ENCODE peak calls at places on chromosomes 4 and X, in nine cellular contexts. F is astrocyte of the cerebellum, O is dorsolateral prefrontal cortex, P is astrocyte, W is IMR-90, S is hepatocyte, J is endodermal cell, E is heart left ventricle, V is psoas muscle. R is an unnamed sample.

GRCh38 chr4:150888217-150888616 is 126.9 kb downstream of the LRBA start:
- DNase-seq in J (no peak), F (no peak), V (no peak), E (no peak), S (no peak), P (no peak), W (no peak), O (no peak), R (no peak)

GRCh38 chr4:153518637-153519384 is 52.7 kb downstream of the TMEM131L start:
- DNase-seq in J (no peak), P (no peak), E (no peak), V (no peak), W (peak), F (no peak), O (no peak), S (peak), R (no peak)

GRCh38 chrX:12811658-12812057 is 20.4 kb downstream of the PRPS2 start:
- DNase-seq in O (no peak), W (no peak), P (no peak), S (no peak), V (no peak), E (no peak), J (no peak), F (no peak), R (no peak)

GRCh38 chr4:81631958-81632439 is 160.3 kb upstream of the RASGEF1B start:
- DNase-seq in W (peak), J (no peak), P (peak), S (peak), O (no peak), E (no peak), F (peak), V (no peak), R (peak)

GRCh38 chr4:183182873-183183725 is 84.0 kb downstream of the WWC2 start:
- DNase-seq in S (peak), F (peak), J (peak), V (no peak), P (peak), O (no peak), W (peak), E (no peak), R (peak)

GRCh38 chr4:1644906-1645657 is 39.0 kb downstream of the FAM53A start:
- DNase-seq in E (peak), V (peak), J (peak), P (peak), O (peak), W (no peak), S (peak), F (no peak), R (peak)

GRCh38 chrX:140526138-140526537 is 21.3 kb upstream of the SOX3 start:
- DNase-seq in W (peak), P (peak), J (peak), V (no peak), F (no peak), S (no peak), O (no peak), E (no peak), R (no peak)

GRCh38 chr4:61866357-61867030 is 666.4 kb downstream of the ADGRL3 start:
- DNase-seq in E (no peak), V (no peak), O (no peak), J (no peak), F (no peak), S (no peak), P (no peak), W (no peak), R (no peak)

GRCh38 chr4:108170729-108171540 is 2.2 kb upstream of the LEF1 start:
- DNase-seq in P (no peak), F (no peak), O (no peak), W (no peak), J (peak), V (no peak), S (no peak), E (no peak), R (no peak)

GRCh38 chr4:108173599-108174057 is 4.9 kb upstream of the LEF1 start:
- DNase-seq in S (no peak), O (no peak), V (no peak), J (no peak), P (no peak), F (no peak), E (no peak), W (no peak), R (no peak)

GRCh38 chr4:108172780-108173598 is 4.3 kb upstream of the LEF1 start:
- DNase-seq in W (no peak), F (peak), J (peak), V (peak), S (peak), E (peak), P (peak), O (no peak), R (no peak)

GRCh38 chr4:108172231-108172779 is 3.6 kb upstream of the LEF1 start:
- DNase-seq in W (no peak), S (peak), O (no peak), E (no peak), V (peak), P (peak), F (no peak), J (no peak), R (no peak)

DNA sequence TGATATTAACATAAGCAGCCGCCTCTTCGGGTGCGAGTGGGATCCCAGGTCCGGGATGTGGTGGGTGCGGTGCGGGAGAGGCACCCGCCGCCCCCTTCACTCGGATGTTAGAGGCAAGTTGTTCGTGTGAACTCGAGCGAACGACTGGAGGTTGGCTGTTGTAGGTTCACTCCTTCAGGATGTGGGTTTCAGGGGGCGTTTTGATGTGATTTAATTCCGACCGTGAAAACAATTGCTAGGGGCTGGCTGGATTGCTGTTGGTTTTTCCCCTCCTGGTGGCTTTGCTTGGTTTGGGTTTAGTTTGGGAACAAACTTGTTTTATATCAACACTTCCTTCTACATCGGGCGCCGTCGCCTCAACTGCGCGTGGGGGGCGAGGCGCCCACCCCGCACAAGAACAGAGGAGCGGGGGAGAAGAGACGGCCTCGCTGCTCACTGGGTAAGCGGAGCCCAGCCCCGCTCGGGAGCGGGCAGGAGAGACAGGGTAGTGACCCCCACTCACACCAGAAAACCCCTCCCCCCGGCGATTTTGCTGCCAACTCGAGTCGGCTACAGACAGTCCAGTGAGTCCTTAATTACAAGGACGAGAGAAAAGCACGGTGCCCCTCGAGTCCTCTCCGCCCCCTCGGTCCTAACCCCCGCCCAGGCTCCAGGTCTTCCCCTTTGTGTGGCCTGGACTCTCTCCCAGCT is 3.0 kb upstream of the LEF1 start:
- DNase-seq in J (peak), W (no peak), F (no peak), P (no peak), S (no peak), V (no peak), O (no peak), E (no peak), R (no peak)
- H3K4me3 ChIP-seq in J (peak), W (no peak), F (no peak), P (peak), S (no peak), V (no peak), O (peak), E (peak), R (peak)

DNA sequence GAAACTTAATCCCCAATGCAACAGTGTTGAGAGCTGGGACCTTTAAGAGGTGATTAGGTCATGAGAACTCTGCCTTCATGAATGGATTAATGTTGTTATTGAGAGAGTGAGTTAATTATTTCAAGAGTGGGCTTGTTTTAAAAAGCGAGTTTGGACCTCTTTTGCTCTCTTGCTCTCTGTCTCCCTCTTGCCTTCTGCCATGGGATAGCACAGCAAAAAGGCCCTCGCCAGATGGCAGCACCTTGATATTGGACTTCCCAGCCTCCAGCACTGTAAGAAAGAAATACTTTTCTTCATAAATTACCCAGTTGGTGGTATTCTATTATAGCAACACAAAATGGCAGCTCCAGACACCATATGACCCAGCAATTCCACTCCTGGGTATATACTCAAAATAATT is 7.0 kb upstream of the ATP6AP2 start:
- DNase-seq in P (no peak), O (no peak), J (peak), F (no peak), E (no peak), V (no peak), S (no peak), W (peak), R (no peak)
- TF ChIP-seq CTCF in P (peak), O (no peak), J (peak), F (peak), E (no peak), V (no peak), S (peak), W (peak), R (peak)

DNA sequence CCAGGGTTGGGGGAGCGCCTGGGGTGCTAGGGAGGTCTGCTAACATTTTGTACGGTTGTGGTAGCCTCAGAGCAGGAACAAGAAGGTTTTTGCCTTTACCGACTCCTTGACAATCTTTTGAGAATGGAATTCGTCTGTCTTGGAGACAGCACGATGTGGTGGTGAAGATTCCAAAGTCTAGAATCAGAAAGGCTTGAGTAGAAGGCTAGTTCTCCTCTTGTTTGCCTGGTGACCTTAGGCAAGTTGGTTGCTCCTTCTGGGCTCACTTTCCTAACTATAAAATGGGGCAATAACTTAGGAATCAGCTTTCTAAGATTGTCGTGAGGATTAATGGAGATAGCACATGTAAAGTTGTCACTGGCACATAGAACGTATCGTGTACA is 741 bp downstream of the FAM47E start:
- DNase-seq in F (no peak), O (no peak), E (no peak), J (no peak), P (no peak), V (no peak), S (no peak), W (no peak), R (no peak)
- H3K4me3 ChIP-seq in F (peak), O (peak), E (peak), J (peak), P (peak), V (peak), S (peak), W (no peak), R (peak)

GRCh38 chr4:92090887-92091286 is 212.9 kb upstream of the GRID2 start:
- DNase-seq in O (no peak), S (no peak), J (no peak), E (no peak), W (no peak), P (no peak), V (no peak), F (no peak), R (no peak)

DNA sequence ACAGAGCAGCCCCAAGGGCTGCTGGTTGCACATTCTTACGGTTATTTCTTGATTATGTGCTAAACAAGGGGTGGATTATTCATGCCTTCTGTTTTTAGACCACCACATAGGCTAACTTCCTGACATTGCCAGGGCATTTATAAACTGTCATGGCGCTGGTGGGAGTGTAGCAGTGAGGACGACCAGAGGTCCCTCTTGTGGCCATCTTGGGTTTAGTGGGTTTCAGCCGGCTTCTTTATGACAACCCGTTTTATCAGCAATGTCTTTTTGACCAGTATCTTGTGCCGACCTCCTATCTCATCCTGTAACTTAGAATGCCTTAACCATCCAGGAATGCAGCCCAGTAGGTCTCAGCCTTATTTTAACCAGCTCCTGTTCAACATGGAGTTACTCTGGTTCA is 212.4 kb upstream of the GRID2 start:
- DNase-seq in V (no peak), E (no peak), O (no peak), S (no peak), P (no peak), J (peak), F (no peak), W (no peak), R (no peak)
- TF ChIP-seq CTCF in V (no peak), E (no peak), O (no peak), S (no peak), P (no peak), J (peak), F (no peak), W (peak), R (peak)

GRCh38 chr4:148881860-148882643 is 439.8 kb upstream of the NR3C2 start:
- DNase-seq in F (no peak), V (no peak), S (no peak), P (no peak), O (no peak), W (no peak), J (peak), E (no peak), R (no peak)
- H3K4me3 ChIP-seq in F (no peak), V (no peak), S (no peak), P (no peak), O (no peak), W (no peak), J (no peak), E (no peak), R (no peak)

GRCh38 chrX:25079020-25079419 is 63.3 kb upstream of the ARX start:
- DNase-seq in E (no peak), P (no peak), F (no peak), J (no peak), S (no peak), O (no peak), V (no peak), W (no peak), R (no peak)
- TF ChIP-seq CTCF in E (no peak), P (no peak), F (no peak), J (peak), S (no peak), O (no peak), V (no peak), W (no peak), R (no peak)

GRCh38 chr4:54027311-54027710 is 37.1 kb downstream of the CHIC2 start:
- DNase-seq in V (no peak), S (no peak), O (no peak), J (no peak), W (no peak), F (no peak), P (no peak), E (no peak), R (no peak)

GRCh38 chr4:54036184-54036583 is 28.2 kb downstream of the CHIC2 start:
- DNase-seq in F (no peak), O (no peak), P (no peak), E (no peak), S (no peak), J (no peak), V (no peak), W (no peak), R (no peak)

GRCh38 chr4:54032558-54033135 is 31.8 kb downstream of the CHIC2 start:
- DNase-seq in O (no peak), W (no peak), S (no peak), E (no peak), J (no peak), P (no peak), V (no peak), F (no peak), R (no peak)
- H3K4me3 ChIP-seq in O (peak), W (no peak), S (no peak), E (no peak), J (peak), P (no peak), V (no peak), F (no peak), R (no peak)

DNA sequence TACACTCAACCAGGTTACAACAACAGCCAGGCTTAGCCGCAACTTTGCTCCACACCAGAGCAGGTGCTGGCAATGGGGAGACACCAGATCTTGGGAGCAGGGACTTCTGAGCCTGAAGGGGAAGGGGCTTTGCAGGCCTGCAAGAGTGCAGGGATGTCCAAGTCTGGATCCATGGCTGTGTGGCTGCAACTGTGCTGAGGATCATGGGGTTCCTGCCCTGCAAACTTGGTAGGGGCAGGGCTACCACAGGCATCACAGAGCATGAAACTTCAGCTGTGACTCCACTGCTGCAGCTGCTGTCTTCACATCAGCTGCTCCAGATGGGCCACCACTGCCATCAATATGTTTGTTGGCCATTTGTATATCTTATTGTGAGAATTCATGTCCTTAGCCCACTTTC is 340.4 kb downstream of the FSTL5 start:
- DNase-seq in P (no peak), S (no peak), F (no peak), W (no peak), J (no peak), O (no peak), V (no peak), E (no peak), R (no peak)
- TF ChIP-seq CTCF in P (no peak), S (no peak), F (no peak), W (no peak), J (no peak), O (no peak), V (no peak), E (no peak), R (no peak)